ENCODE peak calls at places on chromosomes 12 and 14, in five cellular contexts. K is neuronal stem cell, Z is ovary, E is epithelial cell of prostate, Y is fibroblast of lung. M is an unnamed sample.

GRCh38 chr12:63164911-63165310 is 13.9 kb upstream of the AVPR1A start:
- DNase-seq in K (no peak), Z (no peak), E (no peak), Y (no peak), M (no peak)

GRCh38 chr12:69932154-69932553 is 107.1 kb downstream of the MYRFL start:
- DNase-seq in K (no peak), Z (no peak), E (no peak), Y (no peak), M (no peak)

GRCh38 chr12:70052931-70053497 is 190.2 kb upstream of the CNOT2 start:
- DNase-seq in K (no peak), Z (no peak), E (peak; percentile 34), Y (peak; percentile 93), M (no peak)

GRCh38 chr14:101760138-101761011 is 1.1 kb upstream of the PPP2R5C start:
- DNase-seq in K (peak; percentile 97), Z (peak; percentile 99), E (peak; percentile 92), Y (peak; percentile 99), M (peak; percentile 97)

GRCh38 chr12:17982556-17982955 is 107.4 kb downstream of the RERGL start:
- DNase-seq in K (no peak), Z (no peak), E (peak; percentile 40), Y (no peak), M (no peak)

GRCh38 chr14:29144598-29144997 is 378.0 kb downstream of the FOXG1 start:
- DNase-seq in K (no peak), Z (no peak), E (no peak), Y (peak; percentile 99), M (no peak)

GRCh38 chr12:122458105-122459035 is 35.9 kb upstream of the CLIP1 start:
- DNase-seq in K (no peak), Z (peak; percentile 9), E (no peak), Y (no peak), M (no peak)

GRCh38 chr14:49512147-49512551 is 74.0 kb downstream of the RPS29 start:
- DNase-seq in K (no peak), Z (no peak), E (peak; percentile 77), Y (peak; percentile 37), M (peak; percentile 4)

GRCh38 chr14:71327691-71328090 is 420.4 kb downstream of the PCNX1 start:
- DNase-seq in K (no peak), Z (no peak), E (no peak), Y (peak; percentile 27), M (no peak)

GRCh38 chr14:104816678-104816945 is 15.7 kb downstream of the ZBTB42 start:
- DNase-seq in K (no peak), Z (no peak), E (no peak), Y (no peak), M (no peak)

GRCh38 chr12:80939231-80939950 is 1.7 kb upstream of the LIN7A start:
- DNase-seq in K (no peak), Z (no peak), E (no peak), Y (peak; percentile 44), M (peak; percentile 10)

GRCh38 chr14:41607966-41608663 is 1.4 kb downstream of the LRFN5 start:
- DNase-seq in K (no peak), Z (no peak), E (no peak), Y (peak; percentile 33), M (peak; percentile 58)

GRCh38 chr12:95115641-95116040 is 42.2 kb upstream of the NR2C1 start:
- DNase-seq in K (no peak), Z (no peak), E (peak; percentile 87), Y (peak; percentile 11), M (no peak)

GRCh38 chr12:95118138-95118787 is 44.8 kb upstream of the NR2C1 start:
- DNase-seq in K (no peak), Z (no peak), E (peak; percentile 73), Y (peak; percentile 72), M (peak; percentile 11)

GRCh38 chr12:95116341-95116740 is 42.9 kb upstream of the NR2C1 start:
- DNase-seq in K (no peak), Z (no peak), E (no peak), Y (peak; percentile 14), M (no peak)

GRCh38 chr12:95116773-95117172 is 43.4 kb upstream of the NR2C1 start:
- DNase-seq in K (no peak), Z (no peak), E (peak; percentile 98), Y (no peak), M (no peak)

GRCh38 chr12:95117178-95117599 is 43.8 kb upstream of the NR2C1 start:
- DNase-seq in K (peak; percentile 35), Z (no peak), E (no peak), Y (peak; percentile 84), M (peak; percentile 84)
- H3K27ac ChIP-seq in K (no peak overlapping the region), Z (no peak overlapping the region), E (peak overlapping the region; percentile 99), Y (no peak overlapping the region), M (no peak overlapping the region)

DNA sequence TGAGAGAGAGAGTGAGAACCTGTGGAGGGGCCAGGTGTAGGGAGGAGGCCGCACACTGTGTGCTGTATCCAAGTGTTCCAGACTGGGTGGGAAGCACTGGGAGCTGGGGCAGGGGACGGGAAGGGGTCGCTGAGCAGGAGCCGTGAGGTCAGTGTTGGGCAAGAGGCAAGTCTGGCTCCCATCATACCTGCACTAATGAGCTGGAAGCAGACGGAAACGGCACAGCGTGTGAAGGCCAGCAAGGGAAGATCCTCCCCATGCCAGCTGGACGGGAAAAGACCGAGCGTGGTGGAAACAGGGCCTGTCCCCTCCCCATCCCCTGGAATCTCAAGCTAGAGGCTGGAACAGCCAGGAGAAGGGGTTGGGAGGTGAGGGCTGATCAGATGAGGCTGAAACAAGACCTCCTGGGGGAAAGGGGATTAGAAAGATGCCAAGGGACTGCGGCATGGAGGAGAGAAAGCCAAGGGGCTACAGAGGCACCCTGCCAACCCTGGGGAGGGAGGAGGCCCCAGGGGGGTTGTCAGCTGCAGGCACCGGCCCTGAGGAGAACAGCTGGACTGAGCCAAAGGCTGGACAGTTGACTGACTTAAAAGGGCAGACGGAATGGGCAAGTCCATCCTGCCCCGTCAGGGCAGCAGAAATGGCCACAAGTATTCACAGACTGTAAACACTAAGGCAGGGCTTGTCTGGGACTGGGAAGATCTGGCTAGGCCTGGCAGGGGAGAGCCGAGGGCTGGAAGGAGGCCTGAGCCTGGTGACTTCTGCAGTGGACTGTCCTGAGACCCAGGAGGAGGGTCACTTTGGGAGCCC is 19.0 kb upstream of the LTBP2 start:
- DNase-seq in K (no peak), Z (peak; percentile 76), E (no peak), Y (peak; percentile 62), M (no peak)
- H3K27ac ChIP-seq in K (no peak overlapping the region), Z (peak overlapping the region; percentile 52), E (no peak overlapping the region), Y (no peak overlapping the region), M (no peak overlapping the region)

GRCh38 chr12:19200261-19200660 is 70.7 kb downstream of the PLEKHA5 start:
- DNase-seq in K (no peak), Z (no peak), E (no peak), Y (no peak), M (no peak)

GRCh38 chr12:19194963-19195362 is 65.4 kb downstream of the PLEKHA5 start:
- DNase-seq in K (no peak), Z (no peak), E (no peak), Y (no peak), M (no peak)

GRCh38 chr12:19198272-19198671 is 68.7 kb downstream of the PLEKHA5 start:
- DNase-seq in K (no peak), Z (no peak), E (peak; percentile 43), Y (peak; percentile 32), M (peak; percentile 43)

GRCh38 chr12:19199322-19199721 is 69.8 kb downstream of the PLEKHA5 start:
- DNase-seq in K (no peak), Z (no peak), E (no peak), Y (no peak), M (no peak)

GRCh38 chr12:19196959-19197630 is 67.6 kb downstream of the PLEKHA5 start:
- DNase-seq in K (no peak), Z (no peak), E (no peak), Y (peak; percentile 38), M (peak; percentile 19)
- H3K27ac ChIP-seq in K (no peak overlapping the region), Z (no peak overlapping the region), E (no peak overlapping the region), Y (no peak overlapping the region), M (no peak overlapping the region)

DNA sequence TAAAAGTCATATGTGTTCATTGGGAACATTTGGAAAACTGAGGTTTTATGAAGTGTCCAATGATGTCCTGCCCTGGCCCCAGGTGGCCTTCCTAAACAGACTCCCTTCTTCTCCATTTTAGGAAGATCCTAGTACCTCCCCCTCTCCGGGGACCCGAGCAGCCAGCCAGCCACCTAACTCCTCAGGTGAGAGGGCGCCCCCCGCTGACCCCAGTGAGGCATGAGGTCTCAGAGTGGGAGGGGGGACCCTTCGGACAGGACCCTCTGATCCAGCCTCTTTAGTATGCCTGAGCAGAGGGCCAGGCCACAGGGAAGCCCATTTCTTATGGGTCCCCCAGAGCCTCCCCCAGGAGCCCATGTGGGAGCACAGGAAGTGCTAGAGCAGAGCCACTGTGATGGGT is 23.7 kb downstream of the DEGS2 start:
- DNase-seq in K (no peak), Z (no peak), E (no peak), Y (no peak), M (no peak)
- H3K27ac ChIP-seq in K (no peak overlapping the region), Z (no peak overlapping the region), E (no peak overlapping the region), Y (no peak overlapping the region), M (no peak overlapping the region)

M was measured in A673.